ENCODE peak calls at places on chromosome 10, in seven cellular contexts. D, W, F, J, Q, S and M are unnamed samples.

GRCh38 chr10:116126239-116126638 is 146.8 kb downstream of the GFRA1 start:
- DNase-seq in J (no peak), S (no peak), F (no peak), D (no peak), W (no peak), Q (no peak), M (no peak)

GRCh38 chr10:22557321-22557720 is 157.1 kb downstream of the PIP4K2A start:
- DNase-seq in D (no peak), W (no peak), F (no peak), S (no peak), Q (no peak), J (no peak), M (no peak)

GRCh38 chr10:79007843-79008319 is 60.9 kb upstream of the ZMIZ1 start:
- DNase-seq in D (no peak), F (no peak), W (no peak), Q (no peak), J (no peak), S (no peak), M (no peak)

GRCh38 chr10:104589871-104590270 is 51.2 kb upstream of the SORCS3 start:
- DNase-seq in S (no peak), D (no peak), J (no peak), W (no peak), Q (no peak), F (no peak), M (no peak)

GRCh38 chr10:31650010-31650409 is 278.6 kb downstream of the ARHGAP12 start:
- DNase-seq in S (no peak), Q (peak), W (no peak), J (no peak), D (peak), F (peak), M (no peak)

GRCh38 chr10:22308390-22308789 is 7.8 kb upstream of the COMMD3 start:
- DNase-seq in Q (no peak), F (no peak), W (no peak), J (peak), S (no peak), D (no peak), M (no peak)

GRCh38 chr10:18216482-18216881 is 76.3 kb downstream of the CACNB2 start:
- DNase-seq in D (no peak), Q (no peak), J (no peak), F (no peak), S (no peak), W (no peak), M (no peak)

GRCh38 chr10:101453791-101454718 is 100.1 kb downstream of the BTRC start:
- DNase-seq in D (no peak), F (no peak), W (no peak), Q (no peak), S (no peak), J (no peak), M (no peak)

GRCh38 chr10:6267941-6268340 is 65.2 kb downstream of the PFKFB3 start:
- DNase-seq in W (no peak), S (no peak), F (no peak), J (no peak), D (no peak), Q (no peak), M (no peak)

GRCh38 chr10:361203-362135 is 226.2 kb downstream of the ZMYND11 start:
- DNase-seq in J (no peak), S (no peak), W (no peak), Q (no peak), F (no peak), D (no peak), M (no peak)

GRCh38 chr10:77911535-77912123 is 14.9 kb downstream of the DLG5 start:
- DNase-seq in F (no peak), W (no peak), Q (no peak), J (no peak), D (no peak), S (no peak), M (no peak)

GRCh38 chr10:117615649-117616048 is 73.1 kb downstream of the EMX2 start:
- DNase-seq in W (no peak), S (no peak), F (peak), J (no peak), D (no peak), Q (no peak), M (no peak)

GRCh38 chr10:127577376-127577775 is 28.3 kb downstream of the NPS start:
- DNase-seq in S (no peak), Q (no peak), D (no peak), J (no peak), W (no peak), F (no peak), M (no peak)

GRCh38 chr10:78894089-78894840 is 174.5 kb upstream of the ZMIZ1 start:
- DNase-seq in D (no peak), F (no peak), S (no peak), Q (no peak), W (no peak), J (no peak), M (peak)

GRCh38 chr10:110600487-110601101 is 33.1 kb downstream of the SMC3 start:
- DNase-seq in S (no peak), Q (no peak), J (peak), D (no peak), F (no peak), W (no peak), M (no peak)

GRCh38 chr10:8677642-8678041 is 623.2 kb downstream of the GATA3 start:
- DNase-seq in D (no peak), Q (no peak), J (no peak), F (no peak), S (no peak), W (no peak), M (no peak)

GRCh38 chr10:111439034-111439842 is 362.4 kb downstream of the ADRA2A start:
- DNase-seq in S (no peak), D (no peak), W (no peak), F (no peak), J (no peak), Q (no peak), M (no peak)

GRCh38 chr10:96124230-96125141 is 5.6 kb upstream of the ZNF518A start:
- DNase-seq in S (no peak), W (no peak), D (no peak), F (no peak), J (no peak), Q (no peak), M (no peak)

GRCh38 chr10:20228748-20229147 is 412.5 kb downstream of the PLXDC2 start:
- DNase-seq in J (no peak), F (no peak), S (no peak), D (no peak), W (no peak), Q (no peak), M (no peak)

GRCh38 chr10:35377050-35377723 is 40.9 kb downstream of the CCNY start:
- DNase-seq in J (no peak), Q (no peak), S (no peak), D (no peak), W (no peak), F (no peak), M (no peak)

GRCh38 chr10:24114561-24114960 is 94.4 kb upstream of the KIAA1217 start:
- DNase-seq in D (no peak), S (no peak), W (no peak), J (no peak), Q (no peak), F (no peak), M (no peak)

GRCh38 chr10:51244308-51244707 is 170.0 kb downstream of the PRKG1 start:
- DNase-seq in S (no peak), Q (no peak), D (no peak), W (no peak), F (no peak), J (no peak), M (no peak)

GRCh38 chr10:29514306-29514705 is 120.5 kb downstream of the SVIL start:
- DNase-seq in D (no peak), Q (no peak), F (no peak), S (no peak), J (no peak), W (no peak), M (no peak)

GRCh38 chr10:113029055-113029440 is 79.0 kb downstream of the TCF7L2 start:
- DNase-seq in F (no peak), W (no peak), S (no peak), J (no peak), Q (no peak), D (no peak), M (no peak)

GRCh38 chr10:78831457-78831856 is 237.3 kb upstream of the ZMIZ1 start:
- DNase-seq in S (no peak), Q (no peak), W (no peak), D (no peak), F (no peak), J (no peak), M (no peak)

GRCh38 chr10:70562036-70562710 is 40.4 kb downstream of the PRF1 start:
- DNase-seq in D (no peak), Q (no peak), S (no peak), J (no peak), F (no peak), W (no peak), M (no peak)

GRCh38 chr10:13346280-13346819 is 1.7 kb downstream of the SEPHS1 start:
- DNase-seq in Q (no peak), F (no peak), S (no peak), W (no peak), D (peak), J (no peak), M (no peak)

GRCh38 chr10:35822316-35822715 is 180.2 kb upstream of the FZD8 start:
- DNase-seq in S (no peak), Q (peak), W (no peak), F (peak), D (peak), J (no peak), M (no peak)

GRCh38 chr10:98030093-98030821 is at the start of gene CRTAC1:
- DNase-seq in W (no peak), D (peak), F (peak), S (no peak), Q (no peak), J (peak), M (no peak)

GRCh38 chr10:119947325-119947724 is 54.8 kb downstream of the SEC23IP start:
- DNase-seq in S (no peak), D (no peak), J (no peak), F (no peak), Q (no peak), W (no peak), M (no peak)